ENCODE peak calls at places on chromosome 12, in five cellular contexts. K is NT2/D1; Y is aorta; H is CD8-positive, alpha-beta memory T cell; X is A549. V is an unnamed sample.
A peak's percentile ranks its signal among the peaks of the same experiment; 100 is the strongest.

GRCh38 chr12:14545144-14546124 is 22.2 kb downstream of the PLBD1 start:
- DNase-seq in K (no peak), Y (no peak), H (no peak), X (no peak), V (no peak)

GRCh38 chr12:115411121-115411520 is 727.1 kb upstream of the TBX3 start:
- DNase-seq in K (no peak), Y (no peak), H (no peak), X (no peak), V (no peak)

GRCh38 chr12:111409403-111410228 is 3.9 kb downstream of the SH2B3 start:
- DNase-seq in K (no peak), Y (peak; percentile 75), H (no peak), X (no peak), V (no peak)

GRCh38 chr12:126182619-126183236 is 1117.5 kb downstream of the AACS start:
- DNase-seq in K (no peak), Y (no peak), H (no peak), X (no peak), V (no peak)

GRCh38 chr12:25119020-25119419 is 75.9 kb downstream of the DNAI7 start:
- DNase-seq in K (no peak), Y (no peak), H (no peak), X (no peak), V (no peak)

GRCh38 chr12:85405781-85406522 is 125.9 kb downstream of the ALX1 start:
- DNase-seq in K (no peak), Y (no peak), H (no peak), X (no peak), V (no peak)

GRCh38 chr12:76627346-76628135 is 68.0 kb upstream of the OSBPL8 start:
- DNase-seq in K (no peak), Y (no peak), H (no peak), X (no peak), V (no peak)

GRCh38 chr12:116525418-116526001 is 33.7 kb upstream of the MAP1LC3B2 start:
- DNase-seq in K (no peak), Y (peak; percentile 90), H (no peak), X (peak; percentile 72), V (no peak)

GRCh38 chr12:133081408-133081806 is 684 bp downstream of the ZNF140 start:
- DNase-seq in K (no peak), Y (no peak), H (no peak), X (no peak), V (no peak)

GRCh38 chr12:133083345-133083744 is 2.6 kb downstream of the ZNF140 start:
- DNase-seq in K (no peak), Y (no peak), H (no peak), X (no peak), V (no peak)

DNA sequence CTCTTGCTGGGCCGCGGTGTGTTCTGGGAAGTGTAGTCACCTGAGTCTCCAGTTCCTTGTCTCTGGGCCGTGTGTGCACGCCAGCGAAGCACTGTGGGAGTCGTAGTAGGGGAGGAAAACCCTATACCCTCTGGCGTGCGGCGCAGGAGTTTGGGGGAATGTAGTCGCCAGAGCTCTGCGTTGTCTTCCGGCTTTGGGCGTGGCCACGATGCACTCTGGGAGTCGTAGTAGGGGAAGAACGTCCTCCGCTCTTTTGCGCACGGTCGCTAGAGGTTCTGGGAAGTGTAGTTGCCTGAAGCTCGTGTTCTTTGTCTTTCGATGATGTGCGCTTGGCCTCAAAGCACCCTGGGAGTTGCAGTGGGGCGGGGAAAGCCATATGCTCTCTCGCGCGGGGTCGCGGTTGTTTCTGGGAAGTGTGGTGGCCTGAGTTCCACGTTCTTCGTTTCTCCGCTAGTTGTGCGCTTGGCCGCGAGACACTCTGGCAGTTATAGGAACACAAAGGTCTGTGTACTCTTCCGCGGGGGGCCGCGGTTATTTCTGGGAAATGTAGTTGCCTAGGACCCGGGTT is 588 bp upstream of the ZNF140 start:
- DNase-seq in K (peak; percentile 99), Y (peak; percentile 100), H (peak; percentile 93), X (peak; percentile 65), V (peak; percentile 92)
- H3K9me3 ChIP-seq in K (peaks cover 66% of the 10 kb centered on the region), Y (peaks cover 17% of the 10 kb centered on the region), H (peaks cover 51% of the 10 kb centered on the region), X (peaks cover 89% of the 10 kb centered on the region), V (peaks cover 25% of the 10 kb centered on the region)

DNA sequence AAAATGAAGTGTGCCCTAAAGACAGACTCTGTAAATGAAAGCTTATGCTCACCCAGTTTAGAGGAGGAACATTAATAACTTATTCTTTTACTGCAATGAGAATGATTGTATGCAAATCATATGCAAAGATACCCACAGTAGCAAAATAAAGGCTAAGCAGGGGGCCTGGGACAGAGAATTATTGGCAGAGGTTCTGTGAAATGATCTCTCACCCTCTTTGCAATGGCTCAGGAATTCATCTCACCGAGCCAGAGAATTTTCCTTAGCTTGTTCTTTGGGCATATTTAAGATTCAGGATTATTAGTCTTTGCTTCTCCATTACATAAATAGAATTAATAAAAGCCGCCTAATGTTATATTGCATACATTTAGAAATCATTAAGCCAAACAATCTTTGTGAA is 75.8 kb downstream of the TMEM132D start:
- DNase-seq in K (no peak), Y (no peak), H (no peak), X (no peak), V (no peak)
- H3K9me3 ChIP-seq in K (no peaks in the 10 kb centered on the region), Y (peaks cover 4% of the 10 kb centered on the region), H (no peaks in the 10 kb centered on the region), X (peaks cover 13% of the 10 kb centered on the region), V (no peaks in the 10 kb centered on the region)

DNA sequence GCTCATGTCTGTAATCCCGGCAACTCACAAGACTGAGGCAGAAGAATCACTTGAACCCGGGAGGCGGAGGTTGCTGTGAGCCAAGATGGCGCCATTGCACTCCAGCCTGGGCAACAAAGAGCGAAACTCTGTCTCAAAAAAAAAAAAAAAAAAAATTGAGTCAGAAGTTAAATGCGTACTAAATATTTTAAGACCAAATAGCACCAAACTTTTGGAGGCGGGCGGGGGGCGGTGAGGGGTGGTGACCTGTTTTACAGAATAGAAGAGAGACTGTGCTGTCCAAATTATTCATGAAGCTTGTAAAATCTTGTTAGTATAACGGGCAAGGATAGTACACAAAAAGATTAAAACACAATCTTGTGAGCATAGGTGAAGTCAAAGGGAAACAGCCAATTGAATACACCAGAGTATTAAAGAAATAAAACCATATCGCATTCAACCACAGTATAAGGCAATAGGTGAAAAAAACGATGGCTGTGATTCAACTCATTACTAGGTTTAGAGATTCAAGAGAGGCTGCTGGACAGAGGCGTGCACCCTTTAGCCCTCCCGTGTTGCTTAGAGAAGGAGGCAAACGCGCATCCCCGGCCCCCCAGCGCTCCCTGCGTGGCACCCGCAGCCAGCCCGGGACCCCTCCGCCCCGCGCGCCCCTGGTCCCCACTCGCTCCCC is 571 bp downstream of the ZNF891 start:
- DNase-seq in K (no peak), Y (no peak), H (no peak), X (no peak), V (no peak)
- H3K9me3 ChIP-seq in K (peaks cover 68% of the 10 kb centered on the region), Y (peaks cover 16% of the 10 kb centered on the region), H (peaks cover 28% of the 10 kb centered on the region), X (peaks cover 89% of the 10 kb centered on the region), V (peaks cover 27% of the 10 kb centered on the region)

DNA sequence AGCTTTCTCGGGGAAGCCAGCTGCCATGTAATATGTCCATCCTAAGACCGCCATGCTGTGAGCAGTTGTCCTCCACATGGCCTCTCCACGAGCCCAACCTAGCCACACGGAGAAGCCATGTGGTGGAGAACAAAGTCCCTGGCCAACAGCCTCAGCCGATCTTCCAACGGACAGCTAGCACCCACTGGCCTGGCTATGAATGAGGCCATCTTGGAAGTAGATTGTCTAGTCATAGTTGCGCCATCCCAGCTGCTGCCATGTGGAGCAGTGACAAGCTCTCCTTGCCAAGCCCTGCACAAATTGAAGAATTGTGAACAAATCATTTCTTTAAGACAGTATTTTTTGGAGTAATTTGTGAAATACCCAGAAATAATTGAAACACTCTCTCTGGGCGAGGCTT is 49.3 kb upstream of the USP44 start:
- DNase-seq in K (no peak), Y (no peak), H (no peak), X (no peak), V (no peak)
- H3K9me3 ChIP-seq in K (no peaks in the 10 kb centered on the region), Y (no peaks in the 10 kb centered on the region), H (no peaks in the 10 kb centered on the region), X (no peaks in the 10 kb centered on the region), V (no peaks in the 10 kb centered on the region)

DNA sequence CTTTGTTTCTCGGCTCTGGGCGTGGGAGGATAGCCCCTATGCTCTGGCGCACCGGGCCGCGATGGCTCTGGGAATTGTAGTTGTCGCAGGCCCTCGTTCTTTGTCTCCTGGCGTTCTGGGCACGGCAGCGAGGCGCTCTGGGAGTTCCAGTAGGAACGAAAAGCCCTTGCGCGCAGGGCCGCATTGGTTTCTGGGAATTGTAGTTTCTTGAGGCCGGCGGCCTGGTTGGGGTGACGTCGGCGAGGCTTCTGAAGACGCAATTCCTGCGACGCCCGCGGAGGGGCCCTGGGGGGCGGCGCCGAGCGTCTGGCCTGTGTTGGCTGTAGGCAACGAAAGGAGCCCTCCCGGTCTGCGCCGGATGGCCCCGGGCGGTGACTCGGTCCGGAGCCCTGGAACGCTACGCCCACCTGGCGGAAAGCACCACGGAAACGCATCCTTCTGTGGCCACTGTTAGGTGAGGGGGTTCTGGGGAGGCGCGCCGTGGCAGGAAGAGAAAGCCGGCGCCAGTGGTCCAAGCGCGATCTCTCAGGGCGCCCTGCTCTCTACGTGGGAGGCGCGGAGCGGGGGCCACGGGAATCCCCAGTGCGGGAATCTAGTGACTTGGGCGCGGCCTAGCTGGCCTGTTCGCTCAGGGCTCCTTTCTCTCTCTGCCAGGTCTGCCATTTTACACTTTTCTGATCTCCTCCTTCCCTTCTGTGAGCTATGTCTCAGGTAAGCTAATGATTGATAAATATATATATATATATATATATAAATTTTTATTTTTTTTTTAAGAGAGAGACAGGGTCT is at the start of gene ZNF140:
- DNase-seq in K (peak; percentile 97), Y (peak; percentile 97), H (peak; percentile 94), X (peak; percentile 68), V (peak; percentile 85)
- H3K9me3 ChIP-seq in K (peaks cover 66% of the 10 kb centered on the region), Y (peaks cover 18% of the 10 kb centered on the region), H (peaks cover 53% of the 10 kb centered on the region), X (peaks cover 89% of the 10 kb centered on the region), V (peaks cover 31% of the 10 kb centered on the region)

GRCh38 chr12:27006797-27007467 is 7.3 kb downstream of the TM7SF3 start:
- DNase-seq in K (no peak), Y (no peak), H (no peak), X (no peak), V (no peak)

GRCh38 chr12:27012982-27013255 is 1.3 kb downstream of the TM7SF3 start:
- DNase-seq in K (no peak), Y (no peak), H (no peak), X (no peak), V (no peak)

GRCh38 chr12:27012239-27012981 is 1.8 kb downstream of the TM7SF3 start:
- DNase-seq in K (no peak), Y (no peak), H (no peak), X (no peak), V (no peak)

GRCh38 chr12:27008070-27008469 is 6.1 kb downstream of the TM7SF3 start:
- DNase-seq in K (no peak), Y (no peak), H (no peak), X (no peak), V (no peak)

GRCh38 chr12:27009926-27010325 is 4.3 kb downstream of the TM7SF3 start:
- DNase-seq in K (no peak), Y (no peak), H (no peak), X (no peak), V (no peak)
- H3K9me3 ChIP-seq in K (no peaks in the 10 kb centered on the region), Y (no peaks in the 10 kb centered on the region), H (no peaks in the 10 kb centered on the region), X (no peaks in the 10 kb centered on the region), V (no peaks in the 10 kb centered on the region)

GRCh38 chr12:123749355-123749754 is 12.7 kb upstream of the DNAH10 start:
- DNase-seq in K (no peak), Y (no peak), H (no peak), X (no peak), V (no peak)

GRCh38 chr12:123747309-123747708 is 14.8 kb upstream of the DNAH10 start:
- DNase-seq in K (no peak), Y (no peak), H (no peak), X (no peak), V (no peak)

GRCh38 chr12:123750159-123750656 is 11.9 kb upstream of the DNAH10 start:
- DNase-seq in K (no peak), Y (no peak), H (no peak), X (no peak), V (no peak)

GRCh38 chr12:123748661-123749060 is 13.4 kb upstream of the DNAH10 start:
- DNase-seq in K (no peak), Y (no peak), H (no peak), X (no peak), V (no peak)

GRCh38 chr12:123748171-123748570 is 13.9 kb upstream of the DNAH10 start:
- DNase-seq in K (no peak), Y (no peak), H (no peak), X (no peak), V (no peak)
- H3K9me3 ChIP-seq in K (no peaks in the 10 kb centered on the region), Y (no peaks in the 10 kb centered on the region), H (no peaks in the 10 kb centered on the region), X (no peaks in the 10 kb centered on the region), V (no peaks in the 10 kb centered on the region)

V was measured in T-helper 17 cell.